ENCODE peak calls at places on chromosomes 11 and 22, in nine cellular contexts. C is CD4-positive, CD25-positive, alpha-beta regulatory T cell; T is GM20000; R is amniotic stem cell; Y is C1 segment of cervical spinal cord; Z is amygdala; M is NCI-H460; S is M059J; L is activated CD8-positive, alpha-beta T cell treated with anti-CD3 and anti-CD28 coated beads for 36 hours. A is an unnamed sample.
A peak's percentile ranks its signal among the peaks of the same experiment; 100 is the strongest.

GRCh38 chr22:23800297-23801237 is 13.8 kb downstream of the SMARCB1 start:
- DNase-seq in L (no peak), M (no peak), R (no peak), C (no peak), Z (no peak), T (peak; percentile 76), Y (no peak), S (no peak), A (no peak)

GRCh38 chr11:65932558-65932919 is 12.7 kb upstream of the TSGA10IP start:
- DNase-seq in M (no peak), T (no peak), S (peak; percentile 27), Z (no peak), C (no peak), L (no peak), Y (no peak), R (no peak), A (no peak)

GRCh38 chr22:20258584-20259335 is 9.4 kb downstream of the RTN4R start:
- DNase-seq in R (no peak), S (no peak), Z (no peak), M (no peak), L (peak; percentile 47), Y (no peak), C (no peak), T (peak; percentile 55), A (no peak)

GRCh38 chr11:3164138-3164539 is 971 bp downstream of the OSBPL5 start:
- DNase-seq in Y (no peak), Z (no peak), C (no peak), M (no peak), T (no peak), R (no peak), L (no peak), S (no peak), A (no peak)

GRCh38 chr11:37092487-37092886 is 494.5 kb upstream of the RAG2 start:
- DNase-seq in M (no peak), Z (no peak), L (no peak), C (no peak), S (no peak), Y (no peak), T (no peak), R (no peak), A (no peak)

GRCh38 chr11:829946-830294 is 2.2 kb downstream of the CRACR2B start:
- DNase-seq in T (no peak), C (no peak), Z (no peak), Y (no peak), S (no peak), M (no peak), R (no peak), L (no peak), A (no peak)

GRCh38 chr11:6219359-6219758 is 14.0 kb downstream of the C11orf42 start:
- DNase-seq in S (peak; percentile 88), L (no peak), R (peak; percentile 81), M (no peak), C (no peak), Y (no peak), T (no peak), Z (no peak), A (no peak)

GRCh38 chr22:40024201-40025061 is 29.7 kb downstream of the FAM83F start:
- DNase-seq in R (peak; percentile 20), Y (no peak), M (peak; percentile 55), C (peak; percentile 29), L (peak; percentile 76), Z (no peak), T (peak; percentile 88), S (peak; percentile 54), A (peak; percentile 77)

GRCh38 chr11:22763166-22763565 is 66.4 kb downstream of the SVIP start:
- DNase-seq in T (no peak), Z (no peak), Y (no peak), M (no peak), C (no peak), S (peak; percentile 2), R (no peak), L (no peak), A (no peak)

GRCh38 chr11:134678744-134679143 is 266.7 kb upstream of the B3GAT1 start:
- DNase-seq in S (no peak), R (no peak), C (no peak), M (no peak), L (no peak), Y (no peak), T (no peak), Z (no peak), A (no peak)

GRCh38 chr11:69531717-69532088 is 50.2 kb downstream of the LINC01488 start:
- DNase-seq in R (no peak), L (no peak), T (no peak), C (no peak), Y (no peak), S (no peak), Z (no peak), M (no peak), A (no peak)

GRCh38 chr11:21289686-21290085 is 620.3 kb downstream of the NELL1 start:
- DNase-seq in Y (no peak), S (no peak), C (no peak), M (no peak), L (no peak), T (no peak), Z (no peak), R (no peak), A (no peak)

GRCh38 chr11:15497366-15497765 is 382.6 kb downstream of the INSC start:
- DNase-seq in Z (no peak), R (no peak), L (no peak), C (no peak), T (no peak), Y (no peak), M (no peak), S (no peak), A (no peak)

GRCh38 chr11:115385211-115385610 is 119.0 kb downstream of the CADM1 start:
- DNase-seq in T (no peak), R (no peak), Y (no peak), L (no peak), Z (no peak), C (no peak), M (no peak), S (no peak), A (no peak)

GRCh38 chr11:18392434-18393321 is 1.7 kb upstream of the LDHA start:
- DNase-seq in T (no peak), Z (no peak), M (no peak), Y (no peak), S (peak; percentile 46), C (no peak), R (no peak), L (peak; percentile 33), A (no peak)

GRCh38 chr11:116482716-116483115 is 290.1 kb downstream of the BUD13 start:
- DNase-seq in Y (no peak), C (no peak), T (no peak), M (no peak), R (no peak), S (no peak), L (no peak), Z (no peak), A (no peak)

GRCh38 chr11:75792127-75792731 is 22.8 kb upstream of the UVRAG start:
- DNase-seq in R (no peak), L (no peak), T (no peak), Y (no peak), S (no peak), C (no peak), Z (no peak), M (no peak), A (no peak)

GRCh38 chr11:38169286-38169685 is 1571.2 kb upstream of the RAG2 start:
- DNase-seq in Z (no peak), T (no peak), Y (no peak), C (no peak), R (no peak), L (no peak), M (peak; percentile 38), S (peak; percentile 78), A (no peak)

GRCh38 chr11:8026982-8027381 is 39.8 kb downstream of the EIF3F start:
- DNase-seq in Z (no peak), M (no peak), R (no peak), C (no peak), T (no peak), Y (no peak), S (no peak), L (no peak), A (no peak)

GRCh38 chr11:129992161-129992944 is 10.3 kb downstream of the PRDM10 start:
- DNase-seq in T (peak; percentile 54), Y (no peak), C (peak; percentile 14), Z (no peak), L (peak; percentile 71), S (peak; percentile 67), M (no peak), R (no peak), A (no peak)

GRCh38 chr22:48754611-48755331 is 1072.9 kb downstream of the BRD1 start:
- DNase-seq in R (no peak), M (no peak), T (no peak), S (no peak), Z (no peak), C (no peak), Y (no peak), L (no peak), A (no peak)

GRCh38 chr22:49748514-49748913 is 79.2 kb downstream of the BRD1 start:
- DNase-seq in C (no peak), M (no peak), S (no peak), R (no peak), T (no peak), L (no peak), Y (no peak), Z (no peak), A (no peak)

GRCh38 chr11:46404476-46405017 is 13.0 kb upstream of the CHRM4 start:
- DNase-seq in L (no peak), T (no peak), M (no peak), Y (no peak), R (no peak), S (no peak), Z (no peak), C (no peak), A (no peak)

GRCh38 chr11:11137339-11137738 is 215.7 kb downstream of the CSNK2A3 start:
- DNase-seq in R (no peak), S (no peak), C (no peak), M (no peak), Z (no peak), L (no peak), Y (no peak), T (no peak), A (no peak)

GRCh38 chr11:7569044-7569443 is 55.2 kb downstream of the PPFIBP2 start:
- DNase-seq in T (no peak), M (no peak), S (no peak), L (no peak), C (no peak), R (no peak), Y (no peak), Z (no peak), A (no peak)

GRCh38 chr22:47796128-47796908 is 1033.9 kb downstream of the TBC1D22A start:
- DNase-seq in T (no peak), Z (no peak), L (no peak), M (no peak), Y (no peak), R (no peak), C (no peak), S (no peak), A (no peak)

GRCh38 chr11:107282195-107282594 is 175.4 kb downstream of the CWF19L2 start:
- DNase-seq in S (no peak), Z (no peak), T (no peak), Y (no peak), C (no peak), L (no peak), R (no peak), M (no peak), A (no peak)

GRCh38 chr11:46361283-46362145 is 14.3 kb downstream of the DGKZ start:
- DNase-seq in L (peak; percentile 85), M (no peak), C (peak; percentile 38), S (no peak), T (peak; percentile 94), Z (peak; percentile 57), R (no peak), Y (no peak), A (peak; percentile 42)